ENCODE peak calls at places on chromosomes 3 and 15, in ten cellular contexts. H is epithelial cell of esophagus, F is posterior cingulate gyrus, Z is psoas muscle, Y is omental fat pad, T is smooth muscle cell of the brain vasculature, O is fibroblast of pulmonary artery, A is activated B cell treated with CpG ODN at 0.5 μM for 24 hours, C is colonic mucosa, X is NCI-H2107. D is an unnamed sample.

GRCh38 chr3:25461946-25462345 is 33.9 kb downstream of the RARB start:
- DNase-seq in X (no peak), A (no peak), C (no peak), Z (no peak), Y (no peak), H (peak), O (no peak), T (no peak), F (no peak), D (no peak)

GRCh38 chr3:124584245-124584551 is 146.1 kb upstream of the UMPS start:
- DNase-seq in Z (no peak), C (no peak), F (no peak), T (no peak), O (no peak), Y (no peak), A (no peak), H (no peak), X (no peak), D (no peak)

GRCh38 chr15:69854521-69855171 is 243.1 kb downstream of the TLE3 start:
- DNase-seq in C (no peak), Y (no peak), X (no peak), A (no peak), Z (no peak), H (no peak), T (no peak), O (peak), F (no peak), D (no peak)

GRCh38 chr15:74332611-74333010 is 34.8 kb downstream of the CYP11A1 start:
- DNase-seq in H (no peak), X (no peak), F (no peak), Z (no peak), O (no peak), A (no peak), C (no peak), Y (no peak), T (no peak), D (no peak)

GRCh38 chr3:12158387-12159226 is at the start of gene TIMP4:
- DNase-seq in C (peak), A (no peak), Y (no peak), H (peak), T (no peak), F (no peak), O (peak), Z (peak), X (no peak), D (no peak)

GRCh38 chr15:76460871-76461270 is 124.3 kb downstream of the ISL2 start:
- DNase-seq in F (no peak), C (no peak), H (no peak), Y (no peak), O (peak), X (no peak), Z (no peak), A (no peak), T (no peak), D (no peak)

GRCh38 chr15:70680817-70681216 is 82.5 kb downstream of the UACA start:
- DNase-seq in H (no peak), F (no peak), X (no peak), C (no peak), Y (no peak), O (no peak), Z (no peak), A (no peak), T (no peak), D (no peak)

GRCh38 chr3:57910988-57911387 is 97.2 kb upstream of the FLNB start:
- DNase-seq in F (no peak), H (peak), Z (no peak), T (no peak), C (peak), O (peak), Y (no peak), X (no peak), A (no peak), D (peak)

GRCh38 chr3:29280675-29281264 is at the start of gene RBMS3:
- DNase-seq in Z (peak), Y (peak), C (peak), O (peak), A (no peak), F (peak), T (peak), X (no peak), H (peak), D (peak)

GRCh38 chr3:197317250-197317963 is 19.0 kb upstream of the DLG1 start:
- DNase-seq in A (no peak), X (no peak), C (no peak), T (no peak), O (peak), H (peak), Z (no peak), Y (no peak), F (no peak), D (no peak)

GRCh38 chr3:133535971-133536634 is 37.4 kb upstream of the CDV3 start:
- DNase-seq in O (peak), C (peak), F (no peak), H (peak), A (no peak), T (peak), Y (no peak), X (no peak), Z (no peak), D (peak)

GRCh38 chr3:25536668-25537331 is 108.7 kb downstream of the RARB start:
- DNase-seq in C (no peak), A (no peak), F (no peak), X (no peak), Z (no peak), O (peak), H (no peak), T (no peak), Y (no peak), D (no peak)

GRCh38 chr15:52278636-52279367 is 16.8 kb downstream of the MYO5C start:
- DNase-seq in X (no peak), O (no peak), Y (no peak), Z (no peak), F (no peak), C (no peak), A (no peak), H (peak), T (no peak), D (no peak)

GRCh38 chr3:132537297-132537696 is 59.8 kb upstream of the ACKR4 start:
- DNase-seq in A (no peak), H (no peak), Z (no peak), C (no peak), Y (no peak), X (no peak), O (no peak), T (no peak), F (no peak), D (no peak)

GRCh38 chr15:49832421-49832980 is 211.7 kb downstream of the DTWD1 start:
- DNase-seq in A (no peak), O (peak), X (no peak), T (no peak), H (peak), Y (no peak), F (no peak), Z (no peak), C (peak), D (peak)

GRCh38 chr3:118785415-118785814 is 249.2 kb downstream of the IGSF11 start:
- DNase-seq in X (no peak), O (no peak), A (no peak), Y (no peak), C (no peak), Z (no peak), F (no peak), T (no peak), H (no peak), D (no peak)

GRCh38 chr3:111473550-111473949 is 68.4 kb upstream of the CD96 start:
- DNase-seq in Z (no peak), H (no peak), O (no peak), X (no peak), Y (no peak), A (no peak), T (no peak), F (no peak), C (no peak), D (no peak)

GRCh38 chr3:21839181-21839580 is 88.2 kb upstream of the ZNF385D start:
- DNase-seq in T (no peak), X (no peak), A (no peak), F (no peak), H (no peak), C (no peak), Z (no peak), Y (no peak), O (no peak), D (no peak)

GRCh38 chr3:98577178-98577895 is 16.1 kb downstream of the CPOX start:
- DNase-seq in O (peak), A (no peak), C (no peak), H (peak), X (no peak), F (no peak), Y (no peak), T (no peak), Z (no peak), D (no peak)

GRCh38 chr15:85886345-85886935 is 91.7 kb upstream of the KLHL25 start:
- DNase-seq in Z (peak), F (no peak), X (no peak), O (no peak), H (no peak), A (no peak), T (no peak), Y (no peak), C (no peak), D (no peak)

GRCh38 chr3:50078622-50079021 is 10.1 kb upstream of the RBM5 start:
- DNase-seq in A (no peak), C (no peak), O (no peak), Z (no peak), F (no peak), Y (no peak), X (no peak), T (no peak), H (peak), D (no peak)

GRCh38 chr15:101045835-101046691 is 126.9 kb downstream of the LRRK1 start:
- DNase-seq in T (no peak), C (peak), H (no peak), F (no peak), O (no peak), A (peak), Y (peak), Z (no peak), X (no peak), D (no peak)

GRCh38 chr3:15229262-15229661 is 23.2 kb downstream of the CAPN7 start:
- DNase-seq in H (no peak), C (no peak), T (no peak), Y (no peak), O (no peak), A (no peak), F (no peak), X (no peak), Z (no peak), D (no peak)

GRCh38 chr3:30667250-30667585 is 60.8 kb downstream of the TGFBR2 start:
- DNase-seq in Z (no peak), O (peak), X (no peak), C (no peak), F (no peak), T (no peak), Y (no peak), H (no peak), A (no peak), D (no peak)

GRCh38 chr3:61903931-61904657 is 342.7 kb downstream of the PTPRG start:
- DNase-seq in A (no peak), H (peak), T (peak), C (peak), O (peak), Y (no peak), Z (peak), X (no peak), F (peak), D (peak)